ENCODE peak calls at places on chromosomes 12 and 14, in eight cellular contexts. G is GM23338; D is effector CD4-positive, alpha-beta T cell; X is aorta; J is ELF-1; V is GM23248; A is amniotic stem cell; S is NCI-H345. L is an unnamed sample.

GRCh38 chr14:86961106-86961716 is 1031.8 kb downstream of the GALC start:
- DNase-seq in G (peak; percentile 71), D (no peak), X (no peak), J (peak; percentile 2), V (peak; percentile 39), A (no peak), S (no peak), L (no peak)

GRCh38 chr12:112841240-112841639 is 49.7 kb downstream of the RPH3A start:
- DNase-seq in G (no peak), D (no peak), X (no peak), J (no peak), V (no peak), A (no peak), S (no peak), L (no peak)

GRCh38 chr14:29442720-29443119 is 484.9 kb downstream of the PRKD1 start:
- DNase-seq in G (no peak), D (no peak), X (no peak), J (no peak), V (peak; percentile 77), A (peak; percentile 53), S (no peak), L (no peak)

GRCh38 chr12:10304161-10304574 is 3.5 kb upstream of the KLRD1 start:
- DNase-seq in G (no peak), D (no peak), X (no peak), J (no peak), V (peak; percentile 87), A (no peak), S (no peak), L (no peak)

GRCh38 chr14:72723741-72724530 is 170.0 kb downstream of the DPF3 start:
- DNase-seq in G (no peak), D (no peak), X (no peak), J (no peak), V (peak; percentile 52), A (no peak), S (no peak), L (no peak)

GRCh38 chr12:93079976-93080375 is 150.9 kb upstream of the EEA1 start:
- DNase-seq in G (no peak), D (no peak), X (no peak), J (no peak), V (no peak), A (no peak), S (no peak), L (no peak)

GRCh38 chr12:3313066-3313465 is 177.9 kb upstream of the PRMT8 start:
- DNase-seq in G (no peak), D (no peak), X (no peak), J (no peak), V (peak; percentile 96), A (peak; percentile 36), S (no peak), L (no peak)

GRCh38 chr12:48865141-48865440 is 579 bp downstream of the RND1 start:
- DNase-seq in G (peak; percentile 44), D (peak; percentile 14), X (no peak), J (peak; percentile 25), V (no peak), A (no peak), S (no peak), L (no peak)

GRCh38 chr12:70366581-70367267 is 634 bp downstream of the KCNMB4 start:
- DNase-seq in G (peak; percentile 68), D (peak; percentile 59), X (peak; percentile 50), J (peak; percentile 82), V (peak; percentile 76), A (no peak), S (peak; percentile 76), L (peak; percentile 41)

GRCh38 chr12:109491671-109492070 is 14.2 kb downstream of the UBE3B start:
- DNase-seq in G (no peak), D (no peak), X (no peak), J (no peak), V (no peak), A (no peak), S (no peak), L (no peak)

GRCh38 chr14:61646366-61647101 is 48.8 kb upstream of the HIF1A start:
- DNase-seq in G (no peak), D (no peak), X (no peak), J (no peak), V (peak; percentile 56), A (no peak), S (no peak), L (no peak)

GRCh38 chr14:93936926-93937325 is 9.8 kb downstream of the FAM181A start:
- DNase-seq in G (no peak), D (no peak), X (no peak), J (no peak), V (no peak), A (no peak), S (no peak), L (no peak)

GRCh38 chr12:91533366-91533765 is 350.7 kb upstream of the DCN start:
- DNase-seq in G (no peak), D (no peak), X (no peak), J (no peak), V (no peak), A (no peak), S (no peak), L (no peak)

GRCh38 chr12:28879379-28879778 is 269.7 kb upstream of the FAR2 start:
- DNase-seq in G (no peak), D (no peak), X (no peak), J (no peak), V (no peak), A (no peak), S (no peak), L (no peak)

L was measured in neural crest cell.